ENCODE peak calls at places on chromosomes 12 and 14, in seven cellular contexts. One of them, this sample, is unnamed.
A peak's percentile ranks its signal among the peaks of the same experiment; 100 is the strongest.

GRCh38 chr12:4164591-4165558 is 108.7 kb upstream of the CCND2 start:
- DNase-seq in GM23248: peak; percentile 64
- DNase-seq in GM23338: peak; percentile 83
- DNase-seq in HCT116: no peak
- DNase-seq in PC-3: no peak
- DNase-seq in hepatocyte: peak; percentile 75
- DNase-seq in MM.1S: no peak
- DNase-seq in this sample: no peak

GRCh38 chr14:54689928-54690327 is 123.0 kb downstream of the SAMD4A start:
- DNase-seq in GM23248: no peak
- DNase-seq in GM23338: no peak
- DNase-seq in HCT116: no peak
- DNase-seq in PC-3: no peak
- DNase-seq in hepatocyte: no peak
- DNase-seq in MM.1S: no peak
- DNase-seq in this sample: no peak

GRCh38 chr12:47356129-47356622 is 276.4 kb upstream of the AMIGO2 start:
- DNase-seq in GM23248: no peak
- DNase-seq in GM23338: no peak
- DNase-seq in HCT116: no peak
- DNase-seq in PC-3: no peak
- DNase-seq in hepatocyte: no peak
- DNase-seq in MM.1S: no peak
- DNase-seq in this sample: no peak

GRCh38 chr14:96069421-96069820 is 30.3 kb downstream of the C14orf132 start:
- DNase-seq in GM23248: no peak
- DNase-seq in GM23338: no peak
- DNase-seq in HCT116: no peak
- DNase-seq in PC-3: no peak
- DNase-seq in hepatocyte: no peak
- DNase-seq in MM.1S: no peak
- DNase-seq in this sample: no peak

GRCh38 chr12:112676526-112676925 is 115.0 kb upstream of the RPH3A start:
- DNase-seq in GM23248: no peak
- DNase-seq in GM23338: peak; percentile 40
- DNase-seq in HCT116: no peak
- DNase-seq in PC-3: no peak
- DNase-seq in hepatocyte: no peak
- DNase-seq in MM.1S: no peak
- DNase-seq in this sample: no peak

GRCh38 chr12:89469361-89469760 is 55.2 kb downstream of the GALNT4 start:
- DNase-seq in GM23248: peak; percentile 69
- DNase-seq in GM23338: no peak
- DNase-seq in HCT116: no peak
- DNase-seq in PC-3: peak; percentile 70
- DNase-seq in hepatocyte: no peak
- DNase-seq in MM.1S: peak; percentile 50
- DNase-seq in this sample: no peak

GRCh38 chr14:99722741-99723140 is 38.6 kb downstream of the CYP46A1 start:
- DNase-seq in GM23248: no peak
- DNase-seq in GM23338: no peak
- DNase-seq in HCT116: no peak
- DNase-seq in PC-3: no peak
- DNase-seq in hepatocyte: no peak
- DNase-seq in MM.1S: no peak
- DNase-seq in this sample: no peak

GRCh38 chr14:103543721-103544626 is 15.0 kb downstream of the TRMT61A start:
- DNase-seq in GM23248: peak; percentile 54
- DNase-seq in GM23338: peak; percentile 44
- DNase-seq in HCT116: no peak
- DNase-seq in PC-3: no peak
- DNase-seq in hepatocyte: no peak
- DNase-seq in MM.1S: no peak
- DNase-seq in this sample: no peak

GRCh38 chr14:64705406-64706118 is 1.3 kb downstream of the PLEKHG3 start:
- DNase-seq in GM23248: peak; percentile 43
- DNase-seq in GM23338: no peak
- DNase-seq in HCT116: no peak
- DNase-seq in PC-3: no peak
- DNase-seq in hepatocyte: peak; percentile 71
- DNase-seq in MM.1S: no peak
- DNase-seq in this sample: no peak

GRCh38 chr14:84298738-84299137 is 1231.2 kb upstream of the FLRT2 start:
- DNase-seq in GM23248: no peak
- DNase-seq in GM23338: no peak
- DNase-seq in HCT116: no peak
- DNase-seq in PC-3: no peak
- DNase-seq in hepatocyte: no peak
- DNase-seq in MM.1S: no peak
- DNase-seq in this sample: no peak

GRCh38 chr14:68932219-68932618 is 46.9 kb downstream of the ACTN1 start:
- DNase-seq in GM23248: peak; percentile 71
- DNase-seq in GM23338: no peak
- DNase-seq in HCT116: no peak
- DNase-seq in PC-3: no peak
- DNase-seq in hepatocyte: no peak
- DNase-seq in MM.1S: no peak
- DNase-seq in this sample: no peak

GRCh38 chr14:68376067-68376810 is 416.6 kb downstream of the ZFP36L1 start:
- DNase-seq in GM23248: no peak
- DNase-seq in GM23338: no peak
- DNase-seq in HCT116: no peak
- DNase-seq in PC-3: peak; percentile 70
- DNase-seq in hepatocyte: no peak
- DNase-seq in MM.1S: no peak
- DNase-seq in this sample: no peak

DNA sequence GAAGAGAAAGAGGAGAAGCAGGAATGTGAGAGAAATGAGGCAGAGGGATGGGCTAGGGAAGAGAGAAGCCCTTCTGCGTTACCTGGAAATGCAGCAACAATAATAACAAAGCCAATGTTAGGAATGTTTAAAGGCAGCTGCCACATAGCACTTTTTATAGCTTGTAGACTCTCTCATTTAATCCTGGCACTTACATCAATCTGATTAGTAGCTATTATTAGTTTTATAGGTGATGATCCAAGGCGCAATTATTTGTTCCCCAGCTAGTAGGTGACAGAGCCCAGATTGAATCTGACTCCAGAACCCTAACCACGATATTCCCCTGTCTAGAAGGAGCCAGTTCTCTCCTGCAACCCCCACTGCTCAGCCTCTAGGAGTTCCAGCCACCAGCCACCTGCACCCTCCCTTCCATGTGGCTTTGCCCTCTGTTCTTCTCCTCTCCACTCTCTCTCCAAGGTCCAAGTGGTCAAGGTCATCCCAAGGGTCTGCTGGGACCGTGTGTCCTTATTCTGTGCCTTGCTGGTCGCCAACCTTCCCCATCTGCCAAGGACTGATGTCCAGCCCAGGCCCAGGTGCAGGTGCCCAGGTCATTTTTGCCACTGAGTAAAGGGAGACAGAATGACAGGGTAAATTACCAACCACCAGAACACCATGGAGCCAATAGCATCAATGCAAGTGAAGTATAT is 29.4 kb upstream of the CIPC start:
- DNase-seq in GM23248: no peak
- DNase-seq in GM23338: no peak
- DNase-seq in HCT116: no peak
- DNase-seq in PC-3: no peak
- DNase-seq in hepatocyte: no peak
- DNase-seq in MM.1S: no peak
- DNase-seq in this sample: no peak
- H3K9me2 ChIP-seq in GM23248: no peaks in the 10 kb centered on the region
- H3K9me2 ChIP-seq in GM23338: no peaks in the 10 kb centered on the region
- H3K9me2 ChIP-seq in HCT116: no peaks in the 10 kb centered on the region
- H3K9me2 ChIP-seq in PC-3: no peaks in the 10 kb centered on the region
- H3K9me2 ChIP-seq in hepatocyte: no peaks in the 10 kb centered on the region
- H3K9me2 ChIP-seq in MM.1S: no peaks in the 10 kb centered on the region
- H3K9me2 ChIP-seq in this sample: no peaks in the 10 kb centered on the region

GRCh38 chr14:20684662-20685456 is 499 bp downstream of the RNASE4 start:
- DNase-seq in GM23248: peak; percentile 72
- DNase-seq in GM23338: peak; percentile 66
- DNase-seq in HCT116: peak; percentile 42
- DNase-seq in PC-3: peak; percentile 50
- DNase-seq in hepatocyte: peak; percentile 43
- DNase-seq in MM.1S: no peak
- DNase-seq in this sample: no peak

GRCh38 chr14:20688167-20688839 is at the start of gene ANG:
- DNase-seq in GM23248: no peak
- DNase-seq in GM23338: no peak
- DNase-seq in HCT116: no peak
- DNase-seq in PC-3: no peak
- DNase-seq in hepatocyte: no peak
- DNase-seq in MM.1S: no peak
- DNase-seq in this sample: no peak

GRCh38 chr14:20686386-20687143 is 2.0 kb upstream of the ANG start:
- DNase-seq in GM23248: no peak
- DNase-seq in GM23338: no peak
- DNase-seq in HCT116: no peak
- DNase-seq in PC-3: no peak
- DNase-seq in hepatocyte: peak; percentile 46
- DNase-seq in MM.1S: no peak
- DNase-seq in this sample: no peak

GRCh38 chr14:20690848-20691640 is 2.5 kb downstream of the ANG start:
- DNase-seq in GM23248: peak; percentile 84
- DNase-seq in GM23338: peak; percentile 80
- DNase-seq in HCT116: peak; percentile 60
- DNase-seq in PC-3: peak; percentile 86
- DNase-seq in hepatocyte: peak; percentile 82
- DNase-seq in MM.1S: peak; percentile 46
- DNase-seq in this sample: peak; percentile 53

GRCh38 chr14:20687362-20688166 is 1.0 kb upstream of the ANG start:
- DNase-seq in GM23248: no peak
- DNase-seq in GM23338: no peak
- DNase-seq in HCT116: no peak
- DNase-seq in PC-3: no peak
- DNase-seq in hepatocyte: peak; percentile 65
- DNase-seq in MM.1S: no peak
- DNase-seq in this sample: no peak
- H3K27ac ChIP-seq in GM23248: no peak overlapping the region
- H3K27ac ChIP-seq in GM23338: no peak overlapping the region
- H3K27ac ChIP-seq in HCT116: no peak overlapping the region
- H3K27ac ChIP-seq in PC-3: no peak overlapping the region
- H3K27ac ChIP-seq in hepatocyte: peak overlapping the region; percentile 99
- H3K27ac ChIP-seq in MM.1S: no peak overlapping the region
- H3K27ac ChIP-seq in this sample: no peak overlapping the region

GRCh38 chr14:24385524-24385923 is 13.3 kb upstream of the NYNRIN start:
- DNase-seq in GM23248: no peak
- DNase-seq in GM23338: no peak
- DNase-seq in HCT116: no peak
- DNase-seq in PC-3: no peak
- DNase-seq in hepatocyte: no peak
- DNase-seq in MM.1S: no peak
- DNase-seq in this sample: no peak

GRCh38 chr14:24389266-24389855 is 9.4 kb upstream of the NYNRIN start:
- DNase-seq in GM23248: peak; percentile 64
- DNase-seq in GM23338: no peak
- DNase-seq in HCT116: no peak
- DNase-seq in PC-3: peak; percentile 32
- DNase-seq in hepatocyte: peak; percentile 57
- DNase-seq in MM.1S: no peak
- DNase-seq in this sample: no peak

GRCh38 chr14:24390696-24391468 is 7.9 kb upstream of the NYNRIN start:
- DNase-seq in GM23248: no peak
- DNase-seq in GM23338: no peak
- DNase-seq in HCT116: no peak
- DNase-seq in PC-3: no peak
- DNase-seq in hepatocyte: no peak
- DNase-seq in MM.1S: no peak
- DNase-seq in this sample: no peak

GRCh38 chr14:24387014-24387355 is 11.8 kb upstream of the NYNRIN start:
- DNase-seq in GM23248: no peak
- DNase-seq in GM23338: no peak
- DNase-seq in HCT116: no peak
- DNase-seq in PC-3: no peak
- DNase-seq in hepatocyte: no peak
- DNase-seq in MM.1S: no peak
- DNase-seq in this sample: no peak

DNA sequence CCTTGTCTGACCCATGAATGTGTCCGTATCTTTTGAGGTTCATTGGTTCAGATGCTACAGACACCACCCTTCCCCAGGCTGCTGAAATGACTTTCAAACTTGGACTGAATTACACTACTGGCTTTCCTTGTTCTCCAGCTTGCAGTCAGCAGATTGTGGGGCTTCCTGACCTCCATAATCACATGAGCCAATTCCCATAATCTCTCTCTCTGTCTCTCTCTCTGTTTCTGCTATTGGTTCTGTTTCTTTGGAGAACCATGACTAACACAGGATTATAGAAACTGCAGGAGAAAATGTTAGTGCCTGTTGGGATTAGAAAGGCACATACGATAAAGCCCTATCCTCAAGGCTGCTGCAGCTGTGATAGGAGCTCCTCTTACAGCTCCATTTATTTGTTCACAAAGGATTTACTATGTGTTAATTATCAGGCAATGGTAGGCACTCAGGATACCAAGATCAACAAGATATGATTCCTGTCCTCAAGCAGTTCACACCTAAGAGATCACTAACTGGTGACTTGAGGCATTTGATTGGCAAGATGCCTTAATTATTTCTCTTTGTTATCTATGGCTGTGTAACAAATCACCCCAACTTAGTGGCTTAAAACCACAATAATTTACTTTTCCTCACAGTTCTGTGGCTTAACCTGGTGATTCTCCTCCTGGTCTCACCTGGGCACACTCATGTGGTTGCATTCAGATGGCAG is 10.2 kb upstream of the NYNRIN start:
- DNase-seq in GM23248: no peak
- DNase-seq in GM23338: no peak
- DNase-seq in HCT116: no peak
- DNase-seq in PC-3: no peak
- DNase-seq in hepatocyte: no peak
- DNase-seq in MM.1S: no peak
- DNase-seq in this sample: no peak
- TF ChIP-seq EZH2 in GM23248: no peak
- TF ChIP-seq EZH2 in GM23338: no peak
- TF ChIP-seq EZH2 in HCT116: no peak
- TF ChIP-seq EZH2 in PC-3: no peak
- TF ChIP-seq EZH2 in hepatocyte: no peak
- TF ChIP-seq EZH2 in MM.1S: no peak
- TF ChIP-seq EZH2 in this sample: no peak

DNA sequence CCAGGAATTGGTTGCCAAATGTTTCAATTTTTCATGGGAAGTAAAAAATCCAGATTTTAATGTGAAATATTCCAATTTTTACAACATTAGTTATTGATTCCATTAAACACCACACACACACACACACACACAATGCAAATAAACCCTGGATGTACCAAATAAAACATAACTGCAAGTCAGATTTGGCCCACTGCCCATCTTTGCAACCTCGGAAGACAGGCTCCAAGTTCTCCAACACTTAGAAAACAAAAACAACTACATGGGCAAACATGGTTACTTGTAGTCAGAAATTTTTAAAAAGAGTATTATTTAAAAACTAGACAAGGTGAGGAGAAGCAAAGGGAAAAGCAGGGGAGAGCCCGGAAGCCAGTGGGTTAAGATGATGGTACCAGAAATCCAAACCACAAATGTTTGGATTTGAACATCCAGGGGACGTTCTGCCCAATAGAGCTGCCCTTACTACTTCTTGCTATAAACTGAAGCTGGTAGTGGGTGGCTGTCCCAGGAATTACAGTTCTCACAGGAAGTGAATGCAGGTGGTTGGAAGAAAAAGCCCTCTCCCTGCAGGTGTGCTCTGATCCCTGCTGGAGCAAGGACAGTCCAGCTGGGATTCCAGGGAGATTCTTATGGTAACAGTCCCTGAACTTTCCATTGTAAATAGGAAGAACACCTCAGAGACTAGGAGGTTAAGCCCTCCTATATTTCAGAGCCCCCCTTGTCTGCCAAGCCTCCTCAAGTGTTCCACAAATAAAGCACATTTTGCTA is 111.7 kb downstream of the SLC25A21 start:
- DNase-seq in GM23248: no peak
- DNase-seq in GM23338: peak; percentile 81
- DNase-seq in HCT116: no peak
- DNase-seq in PC-3: no peak
- DNase-seq in hepatocyte: no peak
- DNase-seq in MM.1S: no peak
- DNase-seq in this sample: no peak
- H3K9me2 ChIP-seq in GM23248: no peaks in the 10 kb centered on the region
- H3K9me2 ChIP-seq in GM23338: peaks cover 4% of the 10 kb centered on the region
- H3K9me2 ChIP-seq in HCT116: no peaks in the 10 kb centered on the region
- H3K9me2 ChIP-seq in PC-3: no peaks in the 10 kb centered on the region
- H3K9me2 ChIP-seq in hepatocyte: no peaks in the 10 kb centered on the region
- H3K9me2 ChIP-seq in MM.1S: no peaks in the 10 kb centered on the region
- H3K9me2 ChIP-seq in this sample: no peaks in the 10 kb centered on the region